ENCODE peak calls at places on chromosomes 11 and 22, in seven cellular contexts. One of them, this sample, is unnamed.

GRCh38 chr11:124409906-124410305 is 11.1 kb upstream of the OR8B3 start:
- DNase-seq in cardiac fibroblast: no peak
- DNase-seq in BE2C: no peak
- DNase-seq in transverse colon: no peak
- DNase-seq in kidney epithelial cell: no peak
- DNase-seq in GM23338: no peak
- DNase-seq in AG10803: no peak
- DNase-seq in this sample: no peak

GRCh38 chr22:24134090-24134846 is 47.0 kb upstream of the SUSD2 start:
- DNase-seq in cardiac fibroblast: no peak
- DNase-seq in BE2C: peak
- DNase-seq in transverse colon: peak
- DNase-seq in kidney epithelial cell: no peak
- DNase-seq in GM23338: peak
- DNase-seq in AG10803: no peak
- DNase-seq in this sample: peak

GRCh38 chr11:36394056-36394455 is 98.0 kb downstream of the PRR5L start:
- DNase-seq in cardiac fibroblast: no peak
- DNase-seq in BE2C: no peak
- DNase-seq in transverse colon: no peak
- DNase-seq in kidney epithelial cell: no peak
- DNase-seq in GM23338: no peak
- DNase-seq in AG10803: no peak
- DNase-seq in this sample: no peak

GRCh38 chr22:22446527-22446926 is 62.0 kb downstream of the ZNF280B start:
- DNase-seq in cardiac fibroblast: no peak
- DNase-seq in BE2C: no peak
- DNase-seq in transverse colon: no peak
- DNase-seq in kidney epithelial cell: no peak
- DNase-seq in GM23338: no peak
- DNase-seq in AG10803: no peak
- DNase-seq in this sample: no peak

GRCh38 chr22:49235463-49236300 is 592.0 kb downstream of the BRD1 start:
- DNase-seq in cardiac fibroblast: no peak
- DNase-seq in BE2C: no peak
- DNase-seq in transverse colon: peak
- DNase-seq in kidney epithelial cell: no peak
- DNase-seq in GM23338: no peak
- DNase-seq in AG10803: no peak
- DNase-seq in this sample: no peak

GRCh38 chr11:4491878-4492606 is 9.6 kb downstream of the OR52K1 start:
- DNase-seq in cardiac fibroblast: peak
- DNase-seq in BE2C: no peak
- DNase-seq in transverse colon: no peak
- DNase-seq in kidney epithelial cell: no peak
- DNase-seq in GM23338: no peak
- DNase-seq in AG10803: no peak
- DNase-seq in this sample: no peak

GRCh38 chr11:45620243-45620642 is 45.2 kb downstream of the CHST1 start:
- DNase-seq in cardiac fibroblast: no peak
- DNase-seq in BE2C: no peak
- DNase-seq in transverse colon: no peak
- DNase-seq in kidney epithelial cell: no peak
- DNase-seq in GM23338: no peak
- DNase-seq in AG10803: no peak
- DNase-seq in this sample: no peak

GRCh38 chr22:16824718-16825687 is at the start of gene XKR3:
- DNase-seq in cardiac fibroblast: peak
- DNase-seq in BE2C: no peak
- DNase-seq in transverse colon: no peak
- DNase-seq in kidney epithelial cell: peak
- DNase-seq in GM23338: peak
- DNase-seq in AG10803: peak
- DNase-seq in this sample: no peak

GRCh38 chr22:30865656-30866055 is 102.9 kb downstream of the MORC2 start:
- DNase-seq in cardiac fibroblast: no peak
- DNase-seq in BE2C: no peak
- DNase-seq in transverse colon: no peak
- DNase-seq in kidney epithelial cell: no peak
- DNase-seq in GM23338: no peak
- DNase-seq in AG10803: no peak
- DNase-seq in this sample: peak

GRCh38 chr11:16382638-16383380 is 26.5 kb upstream of the SOX6 start:
- DNase-seq in cardiac fibroblast: peak
- DNase-seq in BE2C: no peak
- DNase-seq in transverse colon: no peak
- DNase-seq in kidney epithelial cell: no peak
- DNase-seq in GM23338: no peak
- DNase-seq in AG10803: peak
- DNase-seq in this sample: no peak

GRCh38 chr11:115759622-115760527 is 255.7 kb upstream of the CADM1 start:
- DNase-seq in cardiac fibroblast: no peak
- DNase-seq in BE2C: peak
- DNase-seq in transverse colon: peak
- DNase-seq in kidney epithelial cell: no peak
- DNase-seq in GM23338: peak
- DNase-seq in AG10803: no peak
- DNase-seq in this sample: no peak

GRCh38 chr11:17827006-17827405 is 92.4 kb downstream of the KCNC1 start:
- DNase-seq in cardiac fibroblast: no peak
- DNase-seq in BE2C: no peak
- DNase-seq in transverse colon: no peak
- DNase-seq in kidney epithelial cell: no peak
- DNase-seq in GM23338: peak
- DNase-seq in AG10803: no peak
- DNase-seq in this sample: no peak

GRCh38 chr11:844693-845644 is 2.3 kb downstream of the TSPAN4 start:
- DNase-seq in cardiac fibroblast: peak
- DNase-seq in BE2C: peak
- DNase-seq in transverse colon: peak
- DNase-seq in kidney epithelial cell: no peak
- DNase-seq in GM23338: peak
- DNase-seq in AG10803: peak
- DNase-seq in this sample: peak

GRCh38 chr11:74465291-74465708 is 2.0 kb downstream of the KCNE3 start:
- DNase-seq in cardiac fibroblast: no peak
- DNase-seq in BE2C: no peak
- DNase-seq in transverse colon: peak
- DNase-seq in kidney epithelial cell: no peak
- DNase-seq in GM23338: no peak
- DNase-seq in AG10803: no peak
- DNase-seq in this sample: peak

GRCh38 chr11:70104419-70104818 is 26.3 kb downstream of the ANO1 start:
- DNase-seq in cardiac fibroblast: no peak
- DNase-seq in BE2C: peak
- DNase-seq in transverse colon: no peak
- DNase-seq in kidney epithelial cell: peak
- DNase-seq in GM23338: no peak
- DNase-seq in AG10803: no peak
- DNase-seq in this sample: no peak

GRCh38 chr11:122308286-122308685 is 192.3 kb upstream of the BLID start:
- DNase-seq in cardiac fibroblast: no peak
- DNase-seq in BE2C: no peak
- DNase-seq in transverse colon: no peak
- DNase-seq in kidney epithelial cell: no peak
- DNase-seq in GM23338: no peak
- DNase-seq in AG10803: no peak
- DNase-seq in this sample: no peak

GRCh38 chr11:122305426-122305825 is 189.4 kb upstream of the BLID start:
- DNase-seq in cardiac fibroblast: no peak
- DNase-seq in BE2C: no peak
- DNase-seq in transverse colon: no peak
- DNase-seq in kidney epithelial cell: no peak
- DNase-seq in GM23338: no peak
- DNase-seq in AG10803: no peak
- DNase-seq in this sample: no peak

GRCh38 chr11:122309262-122309925 is 193.4 kb upstream of the BLID start:
- DNase-seq in cardiac fibroblast: no peak
- DNase-seq in BE2C: no peak
- DNase-seq in transverse colon: no peak
- DNase-seq in kidney epithelial cell: no peak
- DNase-seq in GM23338: no peak
- DNase-seq in AG10803: no peak
- DNase-seq in this sample: no peak

GRCh38 chr11:122306776-122307479 is 190.9 kb upstream of the BLID start:
- DNase-seq in cardiac fibroblast: no peak
- DNase-seq in BE2C: no peak
- DNase-seq in transverse colon: no peak
- DNase-seq in kidney epithelial cell: no peak
- DNase-seq in GM23338: peak
- DNase-seq in AG10803: no peak
- DNase-seq in this sample: no peak

GRCh38 chr11:122307480-122308085 is 191.6 kb upstream of the BLID start:
- DNase-seq in cardiac fibroblast: no peak
- DNase-seq in BE2C: no peak
- DNase-seq in transverse colon: no peak
- DNase-seq in kidney epithelial cell: no peak
- DNase-seq in GM23338: no peak
- DNase-seq in AG10803: no peak
- DNase-seq in this sample: no peak
- H3K4me3 ChIP-seq in cardiac fibroblast: no peak
- H3K4me3 ChIP-seq in BE2C: no peak
- H3K4me3 ChIP-seq in transverse colon: no peak
- H3K4me3 ChIP-seq in kidney epithelial cell: no peak
- H3K4me3 ChIP-seq in GM23338: no peak
- H3K4me3 ChIP-seq in AG10803: no peak
- H3K4me3 ChIP-seq in this sample: no peak

GRCh38 chr22:25942989-25943411 is 201.0 kb downstream of the MYO18B start:
- DNase-seq in cardiac fibroblast: no peak
- DNase-seq in BE2C: peak
- DNase-seq in transverse colon: no peak
- DNase-seq in kidney epithelial cell: no peak
- DNase-seq in GM23338: no peak
- DNase-seq in AG10803: no peak
- DNase-seq in this sample: peak

GRCh38 chr22:25942126-25942988 is 200.4 kb downstream of the MYO18B start:
- DNase-seq in cardiac fibroblast: no peak
- DNase-seq in BE2C: peak
- DNase-seq in transverse colon: no peak
- DNase-seq in kidney epithelial cell: no peak
- DNase-seq in GM23338: no peak
- DNase-seq in AG10803: no peak
- DNase-seq in this sample: no peak

GRCh38 chr22:25940479-25940878 is 198.5 kb downstream of the MYO18B start:
- DNase-seq in cardiac fibroblast: no peak
- DNase-seq in BE2C: no peak
- DNase-seq in transverse colon: no peak
- DNase-seq in kidney epithelial cell: no peak
- DNase-seq in GM23338: no peak
- DNase-seq in AG10803: no peak
- DNase-seq in this sample: no peak

GRCh38 chr22:25941365-25941960 is 199.5 kb downstream of the MYO18B start:
- DNase-seq in cardiac fibroblast: no peak
- DNase-seq in BE2C: no peak
- DNase-seq in transverse colon: no peak
- DNase-seq in kidney epithelial cell: no peak
- DNase-seq in GM23338: no peak
- DNase-seq in AG10803: no peak
- DNase-seq in this sample: no peak

GRCh38 chr22:25939384-25939783 is 197.4 kb downstream of the MYO18B start:
- DNase-seq in cardiac fibroblast: no peak
- DNase-seq in BE2C: no peak
- DNase-seq in transverse colon: no peak
- DNase-seq in kidney epithelial cell: no peak
- DNase-seq in GM23338: no peak
- DNase-seq in AG10803: no peak
- DNase-seq in this sample: no peak
- TF ChIP-seq CTCF in cardiac fibroblast: no peak
- TF ChIP-seq CTCF in BE2C: peak
- TF ChIP-seq CTCF in transverse colon: no peak
- TF ChIP-seq CTCF in kidney epithelial cell: no peak
- TF ChIP-seq CTCF in GM23338: no peak
- TF ChIP-seq CTCF in AG10803: no peak
- TF ChIP-seq CTCF in this sample: no peak

GRCh38 chr22:19480789-19481188 is 1.1 kb downstream of the CDC45 start:
- DNase-seq in cardiac fibroblast: no peak
- DNase-seq in BE2C: no peak
- DNase-seq in transverse colon: no peak
- DNase-seq in kidney epithelial cell: no peak
- DNase-seq in GM23338: no peak
- DNase-seq in AG10803: no peak
- DNase-seq in this sample: no peak
- H3K4me3 ChIP-seq in cardiac fibroblast: no peak
- H3K4me3 ChIP-seq in BE2C: peak
- H3K4me3 ChIP-seq in transverse colon: no peak
- H3K4me3 ChIP-seq in kidney epithelial cell: peak
- H3K4me3 ChIP-seq in GM23338: peak
- H3K4me3 ChIP-seq in AG10803: no peak
- H3K4me3 ChIP-seq in this sample: no peak

GRCh38 chr22:37169412-37169811 is 18.6 kb downstream of the C1QTNF6 start:
- DNase-seq in cardiac fibroblast: no peak
- DNase-seq in BE2C: no peak
- DNase-seq in transverse colon: no peak
- DNase-seq in kidney epithelial cell: no peak
- DNase-seq in GM23338: no peak
- DNase-seq in AG10803: no peak
- DNase-seq in this sample: peak

GRCh38 chr22:37171662-37172061 is 16.4 kb downstream of the C1QTNF6 start:
- DNase-seq in cardiac fibroblast: no peak
- DNase-seq in BE2C: no peak
- DNase-seq in transverse colon: no peak
- DNase-seq in kidney epithelial cell: no peak
- DNase-seq in GM23338: no peak
- DNase-seq in AG10803: no peak
- DNase-seq in this sample: no peak

GRCh38 chr22:37172266-37173245 is 15.5 kb downstream of the C1QTNF6 start:
- DNase-seq in cardiac fibroblast: no peak
- DNase-seq in BE2C: no peak
- DNase-seq in transverse colon: no peak
- DNase-seq in kidney epithelial cell: no peak
- DNase-seq in GM23338: no peak
- DNase-seq in AG10803: no peak
- DNase-seq in this sample: peak

GRCh38 chr22:37167981-37168647 is 18.4 kb upstream of the IL2RB start:
- DNase-seq in cardiac fibroblast: no peak
- DNase-seq in BE2C: no peak
- DNase-seq in transverse colon: no peak
- DNase-seq in kidney epithelial cell: no peak
- DNase-seq in GM23338: no peak
- DNase-seq in AG10803: no peak
- DNase-seq in this sample: peak

DNA sequence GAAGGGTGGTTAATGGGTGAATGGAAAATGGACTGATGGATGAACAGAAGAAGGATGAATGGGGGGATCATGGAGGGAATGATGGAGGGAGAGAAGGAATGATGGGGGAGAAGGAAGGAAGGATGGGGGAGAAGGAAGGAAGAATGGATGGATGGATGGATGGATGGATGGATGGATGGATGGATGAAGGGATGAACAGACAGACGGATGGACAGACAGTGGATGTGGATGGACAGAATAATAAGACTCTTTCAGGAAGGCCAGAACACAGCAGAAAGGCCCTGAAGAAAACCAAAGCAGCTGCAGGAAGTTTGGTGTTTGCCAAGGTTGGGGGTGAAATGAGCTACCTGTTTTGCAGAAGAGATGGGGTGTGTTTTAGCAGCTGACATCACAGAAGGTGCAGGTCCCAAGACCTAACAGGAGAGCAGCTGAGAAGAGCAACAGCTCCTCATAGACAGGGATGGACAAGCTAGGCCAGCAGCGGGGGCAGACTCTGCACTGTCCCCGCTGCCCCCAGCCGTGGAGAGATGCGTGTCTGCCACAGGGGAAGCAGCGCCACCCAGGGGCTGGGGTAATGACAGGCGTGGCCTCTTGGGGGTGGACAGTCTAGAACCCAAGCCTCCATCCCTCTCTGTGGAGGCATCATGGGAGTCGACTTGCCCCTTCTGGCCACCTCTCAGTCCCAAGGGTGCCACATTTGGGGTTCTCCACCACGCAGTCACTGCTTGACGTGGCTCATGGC is 17.9 kb downstream of the C1QTNF6 start:
- DNase-seq in cardiac fibroblast: no peak
- DNase-seq in BE2C: no peak
- DNase-seq in transverse colon: no peak
- DNase-seq in kidney epithelial cell: no peak
- DNase-seq in GM23338: no peak
- DNase-seq in AG10803: no peak
- DNase-seq in this sample: no peak
- TF ChIP-seq CTCF in cardiac fibroblast: no peak
- TF ChIP-seq CTCF in BE2C: no peak
- TF ChIP-seq CTCF in transverse colon: no peak
- TF ChIP-seq CTCF in kidney epithelial cell: no peak
- TF ChIP-seq CTCF in GM23338: no peak
- TF ChIP-seq CTCF in AG10803: no peak
- TF ChIP-seq CTCF in this sample: no peak